ENCODE peak calls at places on chromosome 16, in six cellular contexts. Z, O, V, T, Y and Q are unnamed samples.

GRCh38 chr16:21033707-21034106 is 116.9 kb downstream of the DNAH3 start:
- DNase-seq in Z (no peak), O (no peak), V (no peak), T (no peak), Y (no peak), Q (no peak)

GRCh38 chr16:19783363-19783762 is 65.3 kb downstream of the IQCK start:
- DNase-seq in Z (no peak), O (no peak), V (no peak), T (no peak), Y (no peak), Q (no peak)

GRCh38 chr16:617855-618254 is 12.9 kb upstream of the WFIKKN1 start:
- DNase-seq in Z (no peak), O (no peak), V (no peak), T (no peak), Y (no peak), Q (no peak)

GRCh38 chr16:80997139-80997798 is 9.4 kb downstream of the CMC2 start:
- DNase-seq in Z (no peak), O (no peak), V (no peak), T (peak; percentile 15), Y (peak; percentile 96), Q (no peak)

GRCh38 chr16:25064967-25065366 is 46.6 kb upstream of the LCMT1 start:
- DNase-seq in Z (no peak), O (no peak), V (peak; percentile 9), T (no peak), Y (no peak), Q (no peak)

GRCh38 chr16:15585956-15586355 is 57.0 kb downstream of the MARF1 start:
- DNase-seq in Z (no peak), O (no peak), V (no peak), T (no peak), Y (no peak), Q (no peak)

GRCh38 chr16:51045186-51045585 is 105.9 kb downstream of the SALL1 start:
- DNase-seq in Z (no peak), O (no peak), V (no peak), T (no peak), Y (peak; percentile 5), Q (no peak)

GRCh38 chr16:55695595-55695994 is 39.8 kb downstream of the SLC6A2 start:
- DNase-seq in Z (no peak), O (no peak), V (no peak), T (no peak), Y (no peak), Q (no peak)

GRCh38 chr16:57367111-57367752 is 5.1 kb upstream of the CX3CL1 start:
- DNase-seq in Z (no peak), O (no peak), V (no peak), T (no peak), Y (no peak), Q (no peak)

GRCh38 chr16:65497571-65497970 is 375.7 kb upstream of the CDH11 start:
- DNase-seq in Z (no peak), O (no peak), V (peak; percentile 33), T (no peak), Y (no peak), Q (no peak)

GRCh38 chr16:58022601-58023371 is 2.8 kb upstream of the MMP15 start:
- DNase-seq in Z (no peak), O (no peak), V (peak; percentile 68), T (no peak), Y (no peak), Q (peak; percentile 42)

GRCh38 chr16:20984019-20984418 is 83.4 kb downstream of the LYRM1 start:
- DNase-seq in Z (no peak), O (no peak), V (no peak), T (no peak), Y (no peak), Q (no peak)

GRCh38 chr16:503150-504071 is 24.1 kb upstream of the CAPN15 start:
- DNase-seq in Z (no peak), O (no peak), V (no peak), T (no peak), Y (no peak), Q (no peak)

GRCh38 chr16:19008245-19008644 is 24.5 kb downstream of the TMC7 start:
- DNase-seq in Z (no peak), O (no peak), V (peak; percentile 87), T (peak; percentile 86), Y (peak; percentile 67), Q (peak; percentile 7)

GRCh38 chr16:81522141-81522701 is 77.6 kb downstream of the CMIP start:
- DNase-seq in Z (no peak), O (peak; percentile 65), V (no peak), T (no peak), Y (no peak), Q (peak; percentile 81)

GRCh38 chr16:11205754-11206459 is 50.1 kb downstream of the SOCS1 start:
- DNase-seq in Z (no peak), O (no peak), V (peak; percentile 42), T (peak; percentile 68), Y (no peak), Q (peak; percentile 66)

GRCh38 chr16:82079892-82080291 is 44.8 kb downstream of the HSD17B2 start:
- DNase-seq in Z (no peak), O (no peak), V (no peak), T (no peak), Y (no peak), Q (no peak)

DNA sequence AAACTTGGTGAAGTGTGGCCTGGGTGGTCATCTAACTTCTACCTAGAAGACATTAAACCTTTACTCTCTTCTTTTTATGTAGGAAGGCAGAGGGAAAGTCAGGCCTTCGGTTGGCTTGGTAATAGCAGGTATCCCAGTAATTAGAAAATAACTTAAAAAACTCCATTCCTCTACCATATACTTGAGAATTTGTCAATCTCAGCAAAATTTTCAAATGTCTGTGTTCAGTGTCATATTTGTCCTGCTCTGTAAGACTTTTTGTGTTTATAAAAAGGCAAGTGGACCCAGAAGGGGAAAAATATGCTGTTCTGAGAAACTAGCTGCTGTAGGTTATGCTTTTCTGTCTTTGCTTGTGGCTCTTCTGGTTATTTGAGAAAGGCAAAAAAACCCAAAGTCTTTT is 5.8 kb downstream of the HMOX2 start:
- DNase-seq in Z (no peak), O (no peak), V (no peak), T (no peak), Y (no peak), Q (no peak)
- H3K23ac ChIP-seq in Z (no peak overlapping the region), O (no peak overlapping the region), V (no peak overlapping the region), T (no peak overlapping the region), Y (no peak overlapping the region), Q (no peak overlapping the region)

DNA sequence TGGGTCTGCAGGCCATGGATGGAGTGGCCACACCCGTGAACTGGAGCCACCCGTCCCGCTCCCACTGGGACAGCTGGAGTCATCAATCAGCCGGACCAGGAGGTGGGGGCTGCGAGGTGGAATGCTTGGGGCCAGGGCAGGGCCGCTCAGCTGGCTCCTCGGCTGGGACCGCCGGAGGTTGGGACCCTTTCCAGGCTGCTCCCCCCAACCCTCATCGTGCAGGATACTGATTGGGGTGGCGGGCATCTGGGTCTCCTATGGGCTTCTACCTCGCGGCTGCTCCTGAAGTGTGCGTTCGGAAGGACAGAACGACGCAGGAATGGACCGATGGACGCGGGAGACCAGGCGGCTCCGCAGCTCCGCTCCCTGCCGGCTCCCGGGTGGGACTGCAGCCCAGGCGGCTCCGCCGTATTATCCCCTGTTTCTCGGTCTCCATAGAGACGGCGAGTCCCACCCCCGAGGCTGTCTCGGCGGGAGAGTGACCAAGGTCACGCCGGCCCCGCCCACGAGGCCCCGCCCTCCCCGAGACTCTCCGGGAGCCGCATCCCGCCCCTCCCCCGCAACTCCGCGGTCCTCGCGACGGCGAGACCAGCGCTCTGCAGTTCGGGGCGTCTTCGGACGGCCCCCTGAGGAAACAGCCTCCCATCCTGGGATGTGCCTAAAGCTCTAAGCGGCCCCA is at the start of gene TPPP3:
- DNase-seq in Z (peak; percentile 85), O (peak; percentile 87), V (peak; percentile 76), T (peak; percentile 92), Y (peak; percentile 78), Q (peak; percentile 91)
- H3K4me3 ChIP-seq in Z (peak within 1 kb of the TSS; percentile 72), O (peak within 1 kb of the TSS; percentile 42), V (peak within 1 kb of the TSS; percentile 33), T (peak within 1 kb of the TSS; percentile 74), Y (no peak within 1 kb of the TSS), Q (no peak within 1 kb of the TSS)

GRCh38 chr16:86294535-86294934 is 215.8 kb upstream of the FOXF1 start:
- DNase-seq in Z (no peak), O (no peak), V (peak; percentile 98), T (peak; percentile 99), Y (no peak), Q (no peak)
- H3K23ac ChIP-seq in Z (no peak overlapping the region), O (no peak overlapping the region), V (peak overlapping the region; percentile 95), T (peak overlapping the region; percentile 94), Y (no peak overlapping the region), Q (no peak overlapping the region)

GRCh38 chr16:3876695-3877094 is 3.8 kb downstream of the CREBBP start:
- DNase-seq in Z (no peak), O (no peak), V (peak; percentile 63), T (peak; percentile 52), Y (peak; percentile 81), Q (no peak)
- H3K4me3 ChIP-seq in Z (no peak overlapping the region), O (no peak overlapping the region), V (no peak overlapping the region), T (peak overlapping the region; percentile 60), Y (no peak overlapping the region), Q (no peak overlapping the region)

GRCh38 chr16:89035698-89036570 is 57.7 kb upstream of the ACSF3 start:
- DNase-seq in Z (no peak), O (no peak), V (no peak), T (no peak), Y (no peak), Q (no peak)
- H3K23ac ChIP-seq in Z (no peak overlapping the region), O (no peak overlapping the region), V (no peak overlapping the region), T (no peak overlapping the region), Y (no peak overlapping the region), Q (peak overlapping the region; percentile 68)

GRCh38 chr16:85566502-85567100 is 46.5 kb upstream of the GSE1 start:
- DNase-seq in Z (peak; percentile 89), O (peak; percentile 69), V (no peak), T (peak; percentile 57), Y (no peak), Q (peak; percentile 96)
- H3K4me3 ChIP-seq in Z (no peak overlapping the region), O (no peak overlapping the region), V (no peak overlapping the region), T (no peak overlapping the region), Y (no peak overlapping the region), Q (no peak overlapping the region)

GRCh38 chr16:1964046-1964505 is 550 bp downstream of the RPS2 start:
- DNase-seq in Z (no peak), O (no peak), V (no peak), T (peak; percentile 57), Y (peak; percentile 33), Q (peak; percentile 34)
- H3K23ac ChIP-seq in Z (peak overlapping the region; percentile 0), O (no peak overlapping the region), V (peak overlapping the region; percentile 37), T (peak overlapping the region; percentile 34), Y (no peak overlapping the region), Q (peak overlapping the region; percentile 48)